ENCODE peak calls at places on chromosomes 11 and 22, in four cellular contexts. One of them, this sample, is unnamed.

GRCh38 chr11:78952866-78953265 is 378.2 kb upstream of the NARS2 start:
- DNase-seq in lower leg skin: no peak
- DNase-seq in RKO: no peak
- DNase-seq in stimulated activated CD4-positive, alpha-beta T cell treated with anti-CD3 and anti-CD28 coated beads, Interleukin-12 subunit alpha, Interleukin-12 subunit beta, amount 100 ng/mL, for 4 hours: no peak
- DNase-seq in this sample: no peak

GRCh38 chr22:27766679-27767078 is 34.9 kb downstream of the MN1 start:
- DNase-seq in stimulated activated CD4-positive, alpha-beta T cell treated with anti-CD3 and anti-CD28 coated beads, Interleukin-12 subunit alpha, Interleukin-12 subunit beta, amount 100 ng/mL, for 4 hours: no peak
- DNase-seq in lower leg skin: no peak
- DNase-seq in RKO: no peak
- DNase-seq in this sample: no peak

GRCh38 chr22:29306175-29306829 is at the start of gene GAS2L1:
- DNase-seq in RKO: peak; percentile 84
- DNase-seq in lower leg skin: peak; percentile 83
- DNase-seq in stimulated activated CD4-positive, alpha-beta T cell treated with anti-CD3 and anti-CD28 coated beads, Interleukin-12 subunit alpha, Interleukin-12 subunit beta, amount 100 ng/mL, for 4 hours: peak; percentile 30
- DNase-seq in this sample: peak; percentile 93

GRCh38 chr11:43504316-43504950 is 145.7 kb downstream of the TTC17 start:
- DNase-seq in lower leg skin: no peak
- DNase-seq in stimulated activated CD4-positive, alpha-beta T cell treated with anti-CD3 and anti-CD28 coated beads, Interleukin-12 subunit alpha, Interleukin-12 subunit beta, amount 100 ng/mL, for 4 hours: no peak
- DNase-seq in RKO: peak; percentile 12
- DNase-seq in this sample: peak; percentile 77

GRCh38 chr11:103673773-103674172 is 362.7 kb upstream of the DDI1 start:
- DNase-seq in RKO: no peak
- DNase-seq in stimulated activated CD4-positive, alpha-beta T cell treated with anti-CD3 and anti-CD28 coated beads, Interleukin-12 subunit alpha, Interleukin-12 subunit beta, amount 100 ng/mL, for 4 hours: no peak
- DNase-seq in lower leg skin: no peak
- DNase-seq in this sample: no peak

GRCh38 chr11:104594228-104594958 is 303.9 kb downstream of the CASP12 start:
- DNase-seq in RKO: no peak
- DNase-seq in lower leg skin: no peak
- DNase-seq in stimulated activated CD4-positive, alpha-beta T cell treated with anti-CD3 and anti-CD28 coated beads, Interleukin-12 subunit alpha, Interleukin-12 subunit beta, amount 100 ng/mL, for 4 hours: no peak
- DNase-seq in this sample: no peak

GRCh38 chr11:35163209-35163608 is 24.2 kb downstream of the CD44 start:
- DNase-seq in RKO: no peak
- DNase-seq in stimulated activated CD4-positive, alpha-beta T cell treated with anti-CD3 and anti-CD28 coated beads, Interleukin-12 subunit alpha, Interleukin-12 subunit beta, amount 100 ng/mL, for 4 hours: no peak
- DNase-seq in lower leg skin: no peak
- DNase-seq in this sample: no peak

GRCh38 chr22:19737846-19738663 is 14.7 kb downstream of the GP1BB start:
- DNase-seq in lower leg skin: no peak
- DNase-seq in stimulated activated CD4-positive, alpha-beta T cell treated with anti-CD3 and anti-CD28 coated beads, Interleukin-12 subunit alpha, Interleukin-12 subunit beta, amount 100 ng/mL, for 4 hours: no peak
- DNase-seq in RKO: no peak
- DNase-seq in this sample: no peak

GRCh38 chr22:49999063-49999900 is 13.3 kb downstream of the IL17REL start:
- DNase-seq in lower leg skin: no peak
- DNase-seq in stimulated activated CD4-positive, alpha-beta T cell treated with anti-CD3 and anti-CD28 coated beads, Interleukin-12 subunit alpha, Interleukin-12 subunit beta, amount 100 ng/mL, for 4 hours: no peak
- DNase-seq in RKO: no peak
- DNase-seq in this sample: peak; percentile 92

GRCh38 chr22:19873138-19873959 is 18.7 kb upstream of the GNB1L start:
- DNase-seq in lower leg skin: no peak
- DNase-seq in stimulated activated CD4-positive, alpha-beta T cell treated with anti-CD3 and anti-CD28 coated beads, Interleukin-12 subunit alpha, Interleukin-12 subunit beta, amount 100 ng/mL, for 4 hours: no peak
- DNase-seq in RKO: no peak
- DNase-seq in this sample: peak; percentile 39

GRCh38 chr11:110152199-110152598 is 59.0 kb downstream of the ZC3H12C start:
- DNase-seq in RKO: no peak
- DNase-seq in stimulated activated CD4-positive, alpha-beta T cell treated with anti-CD3 and anti-CD28 coated beads, Interleukin-12 subunit alpha, Interleukin-12 subunit beta, amount 100 ng/mL, for 4 hours: no peak
- DNase-seq in lower leg skin: no peak
- DNase-seq in this sample: no peak

GRCh38 chr11:125637840-125638239 is 12.9 kb downstream of the CHEK1 start:
- DNase-seq in lower leg skin: no peak
- DNase-seq in stimulated activated CD4-positive, alpha-beta T cell treated with anti-CD3 and anti-CD28 coated beads, Interleukin-12 subunit alpha, Interleukin-12 subunit beta, amount 100 ng/mL, for 4 hours: no peak
- DNase-seq in RKO: no peak
- DNase-seq in this sample: no peak

GRCh38 chr11:126461096-126461440 is 105.6 kb downstream of the ST3GAL4 start:
- DNase-seq in lower leg skin: no peak
- DNase-seq in RKO: no peak
- DNase-seq in stimulated activated CD4-positive, alpha-beta T cell treated with anti-CD3 and anti-CD28 coated beads, Interleukin-12 subunit alpha, Interleukin-12 subunit beta, amount 100 ng/mL, for 4 hours: no peak
- DNase-seq in this sample: no peak

GRCh38 chr11:62858201-62858600 is 18.8 kb upstream of the WDR74 start:
- DNase-seq in lower leg skin: no peak
- DNase-seq in stimulated activated CD4-positive, alpha-beta T cell treated with anti-CD3 and anti-CD28 coated beads, Interleukin-12 subunit alpha, Interleukin-12 subunit beta, amount 100 ng/mL, for 4 hours: no peak
- DNase-seq in RKO: no peak
- DNase-seq in this sample: no peak

GRCh38 chr11:11372461-11372860 is 19.4 kb upstream of the CSNK2A3 start:
- DNase-seq in RKO: no peak
- DNase-seq in lower leg skin: no peak
- DNase-seq in stimulated activated CD4-positive, alpha-beta T cell treated with anti-CD3 and anti-CD28 coated beads, Interleukin-12 subunit alpha, Interleukin-12 subunit beta, amount 100 ng/mL, for 4 hours: no peak
- DNase-seq in this sample: peak; percentile 48

GRCh38 chr11:69523453-69523852 is 42.0 kb downstream of the LINC01488 start:
- DNase-seq in RKO: no peak
- DNase-seq in stimulated activated CD4-positive, alpha-beta T cell treated with anti-CD3 and anti-CD28 coated beads, Interleukin-12 subunit alpha, Interleukin-12 subunit beta, amount 100 ng/mL, for 4 hours: no peak
- DNase-seq in lower leg skin: no peak
- DNase-seq in this sample: no peak